ENCODE peak calls at places on chromosomes 7 and 10, in five cellular contexts. One of them, this sample, is unnamed.

GRCh38 chr7:156397249-156397648 is 243.3 kb upstream of the RNF32 start:
- DNase-seq in GM23248: no peak
- DNase-seq in lung microvascular endothelial cell: no peak
- DNase-seq in GM13977: no peak
- DNase-seq in iPS DF 6.9: no peak
- DNase-seq in this sample: no peak

GRCh38 chr7:115356139-115356746 is 434.3 kb downstream of the MDFIC start:
- DNase-seq in GM23248: peak
- DNase-seq in lung microvascular endothelial cell: peak
- DNase-seq in GM13977: no peak
- DNase-seq in iPS DF 6.9: no peak
- DNase-seq in this sample: no peak

GRCh38 chr7:141528399-141528798 is 22.8 kb upstream of the AGK start:
- DNase-seq in GM23248: no peak
- DNase-seq in lung microvascular endothelial cell: no peak
- DNase-seq in GM13977: no peak
- DNase-seq in iPS DF 6.9: no peak
- DNase-seq in this sample: no peak

GRCh38 chr7:75983471-75984129 is 10.8 kb downstream of the TMEM120A start:
- DNase-seq in GM23248: no peak
- DNase-seq in lung microvascular endothelial cell: no peak
- DNase-seq in GM13977: no peak
- DNase-seq in iPS DF 6.9: no peak
- DNase-seq in this sample: no peak

GRCh38 chr7:34060548-34060947 is 155.2 kb downstream of the BMPER start:
- DNase-seq in GM23248: peak
- DNase-seq in lung microvascular endothelial cell: peak
- DNase-seq in GM13977: no peak
- DNase-seq in iPS DF 6.9: no peak
- DNase-seq in this sample: no peak

GRCh38 chr10:90306187-90306586 is 551.7 kb downstream of the HTR7 start:
- DNase-seq in GM23248: no peak
- DNase-seq in lung microvascular endothelial cell: peak
- DNase-seq in GM13977: no peak
- DNase-seq in iPS DF 6.9: no peak
- DNase-seq in this sample: no peak

GRCh38 chr7:116977172-116977571 is 23.9 kb downstream of the ST7 start:
- DNase-seq in GM23248: peak
- DNase-seq in lung microvascular endothelial cell: peak
- DNase-seq in GM13977: no peak
- DNase-seq in iPS DF 6.9: no peak
- DNase-seq in this sample: no peak

GRCh38 chr7:124171068-124171467 is 138.2 kb upstream of the TMEM229A start:
- DNase-seq in GM23248: no peak
- DNase-seq in lung microvascular endothelial cell: peak
- DNase-seq in GM13977: no peak
- DNase-seq in iPS DF 6.9: no peak
- DNase-seq in this sample: peak

GRCh38 chr10:32112055-32112454 is 55.8 kb upstream of the KIF5B start:
- DNase-seq in GM23248: peak
- DNase-seq in lung microvascular endothelial cell: peak
- DNase-seq in GM13977: no peak
- DNase-seq in iPS DF 6.9: no peak
- DNase-seq in this sample: no peak

GRCh38 chr7:79282051-79282694 is 171.3 kb downstream of the MAGI2 start:
- DNase-seq in GM23248: peak
- DNase-seq in lung microvascular endothelial cell: peak
- DNase-seq in GM13977: no peak
- DNase-seq in iPS DF 6.9: no peak
- DNase-seq in this sample: peak

GRCh38 chr10:23199768-23200511 is 7.8 kb downstream of the PTF1A start:
- DNase-seq in GM23248: no peak
- DNase-seq in lung microvascular endothelial cell: no peak
- DNase-seq in GM13977: no peak
- DNase-seq in iPS DF 6.9: no peak
- DNase-seq in this sample: no peak

GRCh38 chr7:79507161-79507560 is 53.7 kb upstream of the MAGI2 start:
- DNase-seq in GM23248: no peak
- DNase-seq in lung microvascular endothelial cell: no peak
- DNase-seq in GM13977: no peak
- DNase-seq in iPS DF 6.9: no peak
- DNase-seq in this sample: no peak

GRCh38 chr7:74625446-74625845 is 32.1 kb upstream of the GTF2I start:
- DNase-seq in GM23248: peak
- DNase-seq in lung microvascular endothelial cell: peak
- DNase-seq in GM13977: no peak
- DNase-seq in iPS DF 6.9: no peak
- DNase-seq in this sample: no peak

GRCh38 chr10:114499630-114500190 is 95.4 kb upstream of the AFAP1L2 start:
- DNase-seq in GM23248: no peak
- DNase-seq in lung microvascular endothelial cell: no peak
- DNase-seq in GM13977: no peak
- DNase-seq in iPS DF 6.9: no peak
- DNase-seq in this sample: no peak

GRCh38 chr10:26435852-26436251 is 2.3 kb upstream of the APBB1IP start:
- DNase-seq in GM23248: no peak
- DNase-seq in lung microvascular endothelial cell: no peak
- DNase-seq in GM13977: no peak
- DNase-seq in iPS DF 6.9: no peak
- DNase-seq in this sample: no peak

GRCh38 chr7:158021836-158022235 is 565.8 kb downstream of the PTPRN2 start:
- DNase-seq in GM23248: no peak
- DNase-seq in lung microvascular endothelial cell: no peak
- DNase-seq in GM13977: no peak
- DNase-seq in iPS DF 6.9: no peak
- DNase-seq in this sample: no peak